ENCODE peak calls at places on chromosomes 12 and 14, in nine cellular contexts. W is endothelial cell, C is transverse colon, B is OCI-LY7, X is tibial artery, E is foreskin fibroblast, T is GM20000, G is HFFc6, F is Panc1. M is an unnamed sample.

GRCh38 chr12:103929051-103929908 is 930 bp upstream of the HSP90B1 start:
- DNase-seq in W (peak; percentile 76), F (peak; percentile 59), G (peak; percentile 87), X (peak; percentile 90), B (peak; percentile 92), C (peak; percentile 83), T (peak; percentile 78), E (peak; percentile 89), M (peak; percentile 82)

GRCh38 chr14:94649543-94650443 is 37.6 kb downstream of the SERPINA3 start:
- DNase-seq in T (no peak), E (no peak), G (no peak), B (no peak), X (no peak), W (no peak), F (no peak), C (no peak), M (no peak)

GRCh38 chr12:132488127-132489077 is 1.5 kb upstream of the FBRSL1 start:
- DNase-seq in X (peak; percentile 48), B (peak; percentile 31), W (no peak), C (peak; percentile 69), T (no peak), G (no peak), F (no peak), E (no peak), M (peak; percentile 81)

GRCh38 chr12:68290126-68290525 is 36.7 kb upstream of the IL22 start:
- DNase-seq in F (no peak), T (peak; percentile 60), C (no peak), B (no peak), G (peak; percentile 12), X (no peak), E (no peak), W (no peak), M (no peak)

GRCh38 chr12:60093428-60093827 is 497.6 kb downstream of the SLC16A7 start:
- DNase-seq in B (no peak), W (no peak), E (no peak), F (no peak), X (no peak), G (no peak), C (no peak), T (no peak), M (no peak)

GRCh38 chr12:118972982-118973381 is 8.4 kb upstream of the SRRM4 start:
- DNase-seq in B (no peak), T (no peak), C (no peak), E (no peak), F (no peak), G (no peak), X (no peak), W (no peak), M (no peak)

GRCh38 chr12:46456356-46457334 is 84.1 kb upstream of the SLC38A2 start:
- DNase-seq in W (no peak), G (no peak), B (no peak), E (no peak), C (no peak), X (no peak), T (no peak), F (no peak), M (no peak)

GRCh38 chr12:72622556-72622955 is 350.4 kb downstream of the TRHDE start:
- DNase-seq in E (no peak), C (no peak), T (no peak), X (no peak), G (no peak), B (no peak), F (no peak), W (no peak), M (no peak)

DNA sequence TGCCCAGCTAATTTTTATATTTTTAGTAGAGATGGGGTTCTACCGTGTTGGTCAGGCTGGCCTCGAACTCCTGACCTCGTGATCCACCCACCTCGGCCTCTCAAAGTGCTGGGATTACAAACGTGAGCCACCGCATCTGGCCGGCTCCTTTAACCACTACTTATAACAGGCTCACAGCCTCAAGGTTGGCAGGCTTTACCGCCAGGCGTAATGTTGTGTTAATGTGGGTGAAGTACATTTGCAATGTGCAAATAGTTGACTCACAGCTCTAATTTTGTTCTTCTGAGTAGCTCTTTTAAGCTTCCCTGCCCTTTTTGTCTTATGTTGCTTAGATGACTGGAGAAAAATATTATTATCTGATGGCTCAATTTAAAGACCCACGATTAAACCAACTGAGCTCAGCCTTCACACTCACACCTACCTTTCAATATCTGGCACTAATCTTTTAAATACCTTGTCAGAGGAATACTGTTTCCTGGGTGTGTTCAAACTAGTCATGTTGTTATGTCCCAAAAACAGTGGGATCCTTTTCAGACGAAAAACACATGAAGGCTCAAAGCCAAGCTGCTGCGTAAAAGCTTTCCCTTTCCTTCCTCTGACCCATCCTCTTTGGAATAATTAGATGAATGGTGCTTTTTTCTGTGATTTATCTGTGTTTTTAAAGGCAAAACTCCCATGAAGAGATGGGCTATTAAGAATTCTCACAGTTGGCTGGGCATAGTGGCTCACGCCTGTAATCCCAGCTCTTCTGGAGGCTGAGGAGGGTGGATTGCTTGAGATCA is 57.2 kb upstream of the USP44 start:
- DNase-seq in T (no peak), E (peak; percentile 76), F (peak; percentile 72), W (no peak), G (peak; percentile 25), C (no peak), B (no peak), X (peak; percentile 88), M (no peak)
- TF ChIP-seq CTCF in T (no peak), E (no peak), F (no peak), W (no peak), G (no peak), C (no peak), B (no peak), X (no peak), M (no peak)

DNA sequence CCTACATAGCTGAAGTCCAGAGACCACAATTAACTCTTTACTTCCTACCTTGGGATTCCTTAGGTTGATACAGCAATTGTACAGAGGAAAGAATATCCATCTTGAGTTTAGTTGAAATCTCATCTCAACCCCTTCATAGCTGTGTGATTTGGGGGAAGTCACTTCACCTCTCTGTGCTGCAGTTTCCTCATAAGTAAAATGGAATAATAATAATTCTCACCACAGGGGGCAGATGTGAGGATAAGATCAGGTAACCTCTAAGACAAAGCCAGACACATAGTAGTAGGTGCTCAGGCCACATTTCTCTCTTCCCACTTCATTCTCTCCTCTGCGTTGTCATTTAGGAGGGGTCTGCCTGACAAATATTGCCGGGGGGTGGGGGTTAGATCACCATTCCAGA is 6.7 kb downstream of the FOXN4 start:
- DNase-seq in T (no peak), C (no peak), X (no peak), B (peak; percentile 57), F (no peak), E (no peak), W (no peak), G (no peak), M (no peak)
- TF ChIP-seq CTCF in T (no peak), C (no peak), X (no peak), B (peak; percentile 72), F (no peak), E (no peak), W (peak; percentile 30), G (peak; percentile 53), M (peak; percentile 19)

GRCh38 chr14:86055512-86055911 is 525.6 kb downstream of the FLRT2 start:
- DNase-seq in B (peak; percentile 4), F (no peak), G (no peak), W (no peak), T (no peak), X (no peak), C (no peak), E (no peak), M (no peak)

GRCh38 chr14:86052868-86053267 is 522.9 kb downstream of the FLRT2 start:
- DNase-seq in C (no peak), G (no peak), B (no peak), W (no peak), F (no peak), X (no peak), T (no peak), E (no peak), M (no peak)

DNA sequence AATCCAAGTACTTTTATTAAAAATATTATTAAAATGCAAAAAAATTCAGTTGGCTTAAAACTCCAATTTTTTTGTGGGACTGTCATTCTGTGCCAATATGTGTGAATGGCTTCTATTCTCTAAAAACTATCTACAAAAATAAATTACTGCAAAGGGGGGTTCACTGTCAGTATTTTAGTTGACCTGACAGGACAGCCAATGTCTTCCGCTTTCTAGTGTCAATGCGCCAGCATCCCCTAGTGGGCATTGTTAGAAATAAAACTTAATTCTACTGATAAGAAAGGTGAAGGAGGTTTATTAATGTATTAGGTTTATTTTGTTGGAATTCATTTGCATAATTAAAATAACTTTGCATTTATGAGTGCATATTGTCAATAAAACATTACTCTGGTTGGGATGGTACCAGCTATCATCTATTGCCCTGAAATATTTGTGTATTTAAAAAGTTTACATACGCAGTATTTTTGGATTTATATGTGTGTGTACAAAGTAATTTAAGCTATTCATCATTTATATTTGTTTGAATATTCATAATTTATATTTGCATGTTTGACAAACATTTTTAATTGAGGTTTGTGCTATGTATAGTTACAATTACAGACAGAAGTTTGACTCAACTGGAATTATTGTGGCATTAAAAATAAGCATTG is 527.2 kb downstream of the FLRT2 start:
- DNase-seq in B (peak; percentile 22), G (peak; percentile 9), X (no peak), W (peak; percentile 30), E (no peak), T (peak; percentile 12), C (no peak), F (no peak), M (no peak)
- TF ChIP-seq CTCF in B (peak; percentile 80), G (peak; percentile 88), X (peak; percentile 20), W (peak; percentile 93), E (peak; percentile 64), T (peak; percentile 59), C (peak; percentile 43), F (peak; percentile 83), M (peak; percentile 96)

GRCh38 chr12:7434670-7435069 is 9.3 kb downstream of the CD163L1 start:
- DNase-seq in F (no peak), G (no peak), W (no peak), X (no peak), B (no peak), E (no peak), C (no peak), T (no peak), M (no peak)
- TF ChIP-seq CTCF in F (no peak), G (no peak), W (no peak), X (no peak), B (no peak), E (no peak), C (no peak), T (no peak), M (no peak)

DNA sequence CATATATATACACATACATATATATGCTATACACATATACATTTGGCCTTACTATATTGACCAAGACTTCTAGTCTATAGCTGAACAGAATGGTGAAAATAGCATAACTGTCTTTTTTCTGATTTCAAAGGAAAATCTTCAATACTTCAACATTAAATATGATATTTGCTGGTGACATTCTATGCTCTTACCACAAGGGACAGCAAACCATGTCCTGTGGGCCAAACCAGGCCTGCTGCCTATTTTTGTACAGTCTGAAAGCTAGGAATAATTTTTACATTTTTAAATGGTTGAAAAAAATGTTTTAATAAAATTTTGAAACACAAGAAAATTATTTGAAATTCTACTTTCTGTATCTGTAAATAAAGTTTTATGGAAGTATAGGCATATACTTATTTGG is 63.6 kb downstream of the EML5 start:
- DNase-seq in T (no peak), E (no peak), G (peak; percentile 12), B (no peak), X (no peak), W (no peak), C (no peak), F (no peak), M (no peak)
- TF ChIP-seq CTCF in T (no peak), E (peak; percentile 20), G (peak; percentile 72), B (peak; percentile 57), X (no peak), W (peak; percentile 52), C (no peak), F (no peak), M (no peak)